ENCODE peak calls at places on chromosome 14, in four cellular contexts. G is progenitor cell of endocrine pancreas; Z is A549; R is CD4-positive, alpha-beta T cell. W is an unnamed sample.

GRCh38 chr14:77615231-77616132 is 955 bp downstream of the SPTLC2 start:
- DNase-seq in R (no peak), Z (no peak), G (no peak), W (no peak)

GRCh38 chr14:94389731-94390371 is 1.4 kb upstream of the SERPINA1 start:
- DNase-seq in R (no peak), G (no peak), Z (no peak), W (no peak)

GRCh38 chr14:70651522-70651921 is 9.8 kb downstream of the TTC9 start:
- DNase-seq in R (no peak), Z (no peak), G (no peak), W (no peak)

GRCh38 chr14:28023853-28024252 is 742.7 kb upstream of the FOXG1 start:
- DNase-seq in Z (no peak), R (no peak), G (no peak), W (no peak)

GRCh38 chr14:34128665-34129064 is 177.8 kb upstream of the EGLN3 start:
- DNase-seq in G (no peak), R (no peak), Z (no peak), W (no peak)

GRCh38 chr14:99769123-99769522 is 24.1 kb upstream of the EML1 start:
- DNase-seq in R (no peak), G (no peak), Z (no peak), W (no peak)

GRCh38 chr14:91294153-91294552 is 49.6 kb upstream of the GPR68 start:
- DNase-seq in R (no peak), Z (no peak), G (no peak), W (no peak)

GRCh38 chr14:24674204-24674970 is 40.4 kb upstream of the GZMB start:
- DNase-seq in Z (no peak), R (no peak), G (no peak), W (no peak)

GRCh38 chr14:51521764-51522163 is 129.9 kb upstream of the FRMD6 start:
- DNase-seq in Z (no peak), G (no peak), R (no peak), W (no peak)

GRCh38 chr14:35406811-35407630 is 2.5 kb upstream of the NFKBIA start:
- DNase-seq in G (no peak), Z (peak; percentile 73), R (no peak), W (no peak)

GRCh38 chr14:100106260-100106659 is 41.0 kb downstream of the EVL start:
- DNase-seq in R (no peak), G (no peak), Z (no peak), W (no peak)

GRCh38 chr14:26773906-26774593 is 176.2 kb upstream of the NOVA1 start:
- DNase-seq in Z (peak; percentile 18), R (no peak), G (no peak), W (no peak)

GRCh38 chr14:57317248-57317833 is 48.6 kb downstream of the AP5M1 start:
- DNase-seq in Z (peak; percentile 81), G (peak; percentile 67), R (peak; percentile 64), W (peak; percentile 24)

DNA sequence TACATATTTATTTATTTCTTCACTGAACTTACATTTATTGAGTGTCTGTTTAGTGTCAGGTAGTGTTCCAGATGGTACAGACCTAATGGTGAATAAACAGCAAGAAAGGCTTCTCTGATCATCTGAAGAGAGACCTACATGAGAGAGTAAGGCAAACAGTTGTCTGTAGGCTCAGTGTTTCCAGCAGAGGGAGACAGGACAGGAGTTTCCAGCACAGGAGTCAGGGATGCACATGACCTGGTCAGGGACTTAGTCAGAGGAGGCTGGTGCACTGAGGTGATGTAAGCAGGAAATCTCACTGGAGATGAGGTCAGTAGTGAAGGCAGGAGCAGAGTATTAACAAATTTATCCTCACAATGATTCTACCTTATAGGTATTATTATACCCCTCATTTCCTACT is 233.2 kb downstream of the MDGA2 start:
- DNase-seq in Z (peak; percentile 52), R (no peak), G (peak; percentile 10), W (no peak)
- TF ChIP-seq CTCF in Z (no peak), R (no peak), G (peak; percentile 51), W (peak; percentile 30)

DNA sequence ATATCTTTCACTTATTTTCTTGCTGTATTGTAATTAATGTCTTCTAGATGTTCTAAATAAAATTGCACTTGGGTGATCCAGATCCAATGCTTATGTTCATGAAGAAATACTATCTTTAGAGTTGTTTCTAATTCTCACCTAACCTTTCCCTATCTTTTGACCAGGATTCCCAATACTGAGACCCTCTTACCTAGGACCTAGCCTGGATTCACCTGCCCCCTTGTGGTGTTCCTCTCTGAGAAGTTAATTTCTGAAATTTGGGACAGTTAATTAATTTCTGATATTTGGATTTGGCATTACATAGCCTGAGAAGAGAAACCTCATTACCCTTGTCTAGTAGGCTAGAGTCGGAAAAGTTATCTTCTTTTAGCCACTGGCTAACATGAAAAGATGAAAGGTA is 29.5 kb downstream of the FOXA1 start:
- DNase-seq in R (no peak), Z (no peak), G (no peak), W (no peak)
- TF ChIP-seq CTCF in R (no peak), Z (peak; percentile 45), G (peak; percentile 65), W (peak; percentile 34)

GRCh38 chr14:96797943-96798349 is 764 bp downstream of the VRK1 start:
- DNase-seq in G (no peak), R (no peak), Z (peak; percentile 16), W (no peak)
- TF ChIP-seq CTCF in G (no peak), R (no peak), Z (no peak), W (no peak)

GRCh38 chr14:98579140-98579539 is 692.9 kb downstream of the BCL11B start:
- DNase-seq in R (no peak), Z (no peak), G (no peak), W (no peak)
- TF ChIP-seq CTCF in R (no peak), Z (no peak), G (no peak), W (no peak)

GRCh38 chr14:49677643-49678042 is 10.4 kb downstream of the POLE2 start:
- DNase-seq in R (no peak), G (no peak), Z (no peak), W (no peak)
- TF ChIP-seq CTCF in R (no peak), G (peak; percentile 25), Z (no peak), W (no peak)

W was measured in D721Med.